ENCODE peak calls at places on chromosomes 12 and 14, in six cellular contexts. One of them, this sample, is unnamed.

GRCh38 chr12:12506541-12506940 is 56.1 kb downstream of the DUSP16 start:
- DNase-seq in GM10248: no peak
- DNase-seq in RWPE1: no peak
- DNase-seq in AG04450: peak
- DNase-seq in AG09319: peak
- DNase-seq in A549: no peak
- DNase-seq in this sample: no peak

GRCh38 chr14:65915125-65915524 is 502.6 kb downstream of the FUT8 start:
- DNase-seq in GM10248: no peak
- DNase-seq in RWPE1: no peak
- DNase-seq in AG04450: no peak
- DNase-seq in AG09319: no peak
- DNase-seq in A549: no peak
- DNase-seq in this sample: no peak

GRCh38 chr12:103645202-103645601 is 58.1 kb downstream of the STAB2 start:
- DNase-seq in GM10248: no peak
- DNase-seq in RWPE1: no peak
- DNase-seq in AG04450: no peak
- DNase-seq in AG09319: no peak
- DNase-seq in A549: no peak
- DNase-seq in this sample: no peak

GRCh38 chr12:124486346-124486963 is 81.0 kb downstream of the NCOR2 start:
- DNase-seq in GM10248: no peak
- DNase-seq in RWPE1: no peak
- DNase-seq in AG04450: no peak
- DNase-seq in AG09319: no peak
- DNase-seq in A549: no peak
- DNase-seq in this sample: no peak

GRCh38 chr12:57624441-57625220 is 8.4 kb downstream of the B4GALNT1 start:
- DNase-seq in GM10248: no peak
- DNase-seq in RWPE1: no peak
- DNase-seq in AG04450: no peak
- DNase-seq in AG09319: no peak
- DNase-seq in A549: no peak
- DNase-seq in this sample: no peak

GRCh38 chr12:60279224-60279623 is 683.4 kb downstream of the SLC16A7 start:
- DNase-seq in GM10248: no peak
- DNase-seq in RWPE1: no peak
- DNase-seq in AG04450: peak
- DNase-seq in AG09319: no peak
- DNase-seq in A549: no peak
- DNase-seq in this sample: no peak

GRCh38 chr14:96418075-96418474 is 26.1 kb downstream of the AK7 start:
- DNase-seq in GM10248: no peak
- DNase-seq in RWPE1: no peak
- DNase-seq in AG04450: no peak
- DNase-seq in AG09319: no peak
- DNase-seq in A549: no peak
- DNase-seq in this sample: no peak

GRCh38 chr14:95098984-95099599 is 58.2 kb downstream of the DICER1 start:
- DNase-seq in GM10248: no peak
- DNase-seq in RWPE1: peak
- DNase-seq in AG04450: peak
- DNase-seq in AG09319: peak
- DNase-seq in A549: peak
- DNase-seq in this sample: no peak

GRCh38 chr12:23376238-23376637 is 573.2 kb downstream of the SOX5 start:
- DNase-seq in GM10248: no peak
- DNase-seq in RWPE1: no peak
- DNase-seq in AG04450: no peak
- DNase-seq in AG09319: no peak
- DNase-seq in A549: no peak
- DNase-seq in this sample: no peak

GRCh38 chr12:65835256-65835655 is 11.0 kb downstream of the HMGA2 start:
- DNase-seq in GM10248: no peak
- DNase-seq in RWPE1: no peak
- DNase-seq in AG04450: no peak
- DNase-seq in AG09319: no peak
- DNase-seq in A549: no peak
- DNase-seq in this sample: no peak

GRCh38 chr12:1453801-1454200 is 140.6 kb downstream of the FBXL14 start:
- DNase-seq in GM10248: no peak
- DNase-seq in RWPE1: no peak
- DNase-seq in AG04450: no peak
- DNase-seq in AG09319: no peak
- DNase-seq in A549: no peak
- DNase-seq in this sample: no peak

GRCh38 chr12:128920468-128920867 is 67.2 kb downstream of the GLT1D1 start:
- DNase-seq in GM10248: no peak
- DNase-seq in RWPE1: peak
- DNase-seq in AG04450: no peak
- DNase-seq in AG09319: no peak
- DNase-seq in A549: no peak
- DNase-seq in this sample: no peak

GRCh38 chr14:64826845-64827244 is 52.9 kb downstream of the SPTB start:
- DNase-seq in GM10248: no peak
- DNase-seq in RWPE1: no peak
- DNase-seq in AG04450: no peak
- DNase-seq in AG09319: no peak
- DNase-seq in A549: no peak
- DNase-seq in this sample: no peak

GRCh38 chr12:107472308-107472707 is 213.3 kb upstream of the PWP1 start:
- DNase-seq in GM10248: no peak
- DNase-seq in RWPE1: no peak
- DNase-seq in AG04450: no peak
- DNase-seq in AG09319: no peak
- DNase-seq in A549: no peak
- DNase-seq in this sample: no peak

GRCh38 chr14:63357841-63358240 is 39.1 kb upstream of the GPHB5 start:
- DNase-seq in GM10248: no peak
- DNase-seq in RWPE1: no peak
- DNase-seq in AG04450: no peak
- DNase-seq in AG09319: no peak
- DNase-seq in A549: no peak
- DNase-seq in this sample: no peak

GRCh38 chr12:20492251-20492728 is 124.0 kb downstream of the PDE3A start:
- DNase-seq in GM10248: no peak
- DNase-seq in RWPE1: peak
- DNase-seq in AG04450: no peak
- DNase-seq in AG09319: no peak
- DNase-seq in A549: peak
- DNase-seq in this sample: no peak

GRCh38 chr12:2288471-2288870 is 235.7 kb downstream of the CACNA1C start:
- DNase-seq in GM10248: no peak
- DNase-seq in RWPE1: no peak
- DNase-seq in AG04450: no peak
- DNase-seq in AG09319: no peak
- DNase-seq in A549: no peak
- DNase-seq in this sample: no peak

GRCh38 chr14:88866305-88866704 is 41.9 kb downstream of the TTC8 start:
- DNase-seq in GM10248: no peak
- DNase-seq in RWPE1: no peak
- DNase-seq in AG04450: peak
- DNase-seq in AG09319: peak
- DNase-seq in A549: no peak
- DNase-seq in this sample: no peak

GRCh38 chr12:68780731-68781130 is 27.2 kb upstream of the MDM2 start:
- DNase-seq in GM10248: no peak
- DNase-seq in RWPE1: no peak
- DNase-seq in AG04450: no peak
- DNase-seq in AG09319: no peak
- DNase-seq in A549: no peak
- DNase-seq in this sample: no peak

GRCh38 chr14:68628605-68629310 is 164.1 kb downstream of the ZFP36L1 start:
- DNase-seq in GM10248: no peak
- DNase-seq in RWPE1: no peak
- DNase-seq in AG04450: no peak
- DNase-seq in AG09319: no peak
- DNase-seq in A549: no peak
- DNase-seq in this sample: peak

GRCh38 chr12:27305673-27306504 is 26.7 kb upstream of the BMAL2 start:
- DNase-seq in GM10248: no peak
- DNase-seq in RWPE1: peak
- DNase-seq in AG04450: no peak
- DNase-seq in AG09319: peak
- DNase-seq in A549: peak
- DNase-seq in this sample: no peak

GRCh38 chr12:69497308-69498026 is 27.3 kb downstream of the FRS2 start:
- DNase-seq in GM10248: peak
- DNase-seq in RWPE1: no peak
- DNase-seq in AG04450: no peak
- DNase-seq in AG09319: no peak
- DNase-seq in A549: no peak
- DNase-seq in this sample: no peak

GRCh38 chr14:89849931-89850330 is 104.6 kb downstream of the EFCAB11 start:
- DNase-seq in GM10248: no peak
- DNase-seq in RWPE1: no peak
- DNase-seq in AG04450: no peak
- DNase-seq in AG09319: no peak
- DNase-seq in A549: no peak
- DNase-seq in this sample: no peak

DNA sequence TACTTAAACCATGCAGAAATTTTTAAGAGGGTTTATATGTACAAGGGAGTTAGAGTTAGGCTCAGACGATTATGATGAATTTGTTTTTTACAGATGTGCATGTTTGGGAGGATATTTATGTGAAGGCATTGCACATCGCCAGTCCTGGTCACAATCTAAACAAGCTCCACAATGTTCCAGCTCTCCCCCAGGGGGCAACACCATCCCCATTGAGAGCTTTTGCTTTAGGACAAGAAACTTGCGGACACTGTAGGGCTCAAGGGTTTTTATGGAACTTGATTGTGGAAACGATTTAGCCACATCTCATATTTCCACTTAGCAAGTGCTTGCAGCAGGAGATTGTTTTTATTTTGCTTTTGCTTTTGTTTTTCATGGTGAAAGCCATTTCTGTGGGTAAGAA is 276.8 kb upstream of the SRRM4 start:
- DNase-seq in GM10248: no peak
- DNase-seq in RWPE1: no peak
- DNase-seq in AG04450: no peak
- DNase-seq in AG09319: no peak
- DNase-seq in A549: peak
- DNase-seq in this sample: no peak
- TF ChIP-seq CTCF in GM10248: no peak
- TF ChIP-seq CTCF in RWPE1: no peak
- TF ChIP-seq CTCF in AG04450: no peak
- TF ChIP-seq CTCF in AG09319: no peak
- TF ChIP-seq CTCF in A549: no peak
- TF ChIP-seq CTCF in this sample: no peak

GRCh38 chr12:18591473-18591872 is 146.3 kb downstream of the PLCZ1 start:
- DNase-seq in GM10248: no peak
- DNase-seq in RWPE1: no peak
- DNase-seq in AG04450: no peak
- DNase-seq in AG09319: no peak
- DNase-seq in A549: no peak
- DNase-seq in this sample: no peak

GRCh38 chr12:18583655-18584054 is 154.2 kb downstream of the PLCZ1 start:
- DNase-seq in GM10248: no peak
- DNase-seq in RWPE1: no peak
- DNase-seq in AG04450: no peak
- DNase-seq in AG09319: no peak
- DNase-seq in A549: no peak
- DNase-seq in this sample: no peak

DNA sequence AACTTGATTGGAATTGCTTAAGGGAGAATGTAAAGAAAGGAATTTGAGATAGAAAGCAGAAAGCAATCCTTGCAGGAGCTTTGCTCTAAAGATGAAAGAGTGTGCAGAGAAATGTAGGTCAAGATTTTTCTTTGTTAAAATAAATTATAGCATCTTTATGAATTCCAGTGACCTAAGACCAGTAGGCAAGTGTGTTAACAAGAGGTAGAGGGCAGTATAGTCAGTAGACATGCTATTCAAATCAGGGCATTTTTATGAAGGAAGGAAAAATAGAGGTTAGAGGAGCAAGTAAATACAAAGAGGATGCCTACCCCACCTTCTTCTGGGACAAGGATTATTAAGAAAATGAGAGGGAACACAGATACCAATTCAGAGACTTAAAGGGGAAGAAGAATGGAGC is 148.5 kb downstream of the PLCZ1 start:
- DNase-seq in GM10248: no peak
- DNase-seq in RWPE1: no peak
- DNase-seq in AG04450: no peak
- DNase-seq in AG09319: no peak
- DNase-seq in A549: no peak
- DNase-seq in this sample: no peak
- TF ChIP-seq CTCF in GM10248: no peak
- TF ChIP-seq CTCF in RWPE1: no peak
- TF ChIP-seq CTCF in AG04450: peak
- TF ChIP-seq CTCF in AG09319: no peak
- TF ChIP-seq CTCF in A549: no peak
- TF ChIP-seq CTCF in this sample: peak

GRCh38 chr12:79375050-79375449 is 315.7 kb downstream of the PAWR start:
- DNase-seq in GM10248: no peak
- DNase-seq in RWPE1: no peak
- DNase-seq in AG04450: no peak
- DNase-seq in AG09319: no peak
- DNase-seq in A549: no peak
- DNase-seq in this sample: no peak

GRCh38 chr12:79378496-79378895 is 312.3 kb downstream of the PAWR start:
- DNase-seq in GM10248: no peak
- DNase-seq in RWPE1: no peak
- DNase-seq in AG04450: no peak
- DNase-seq in AG09319: no peak
- DNase-seq in A549: no peak
- DNase-seq in this sample: no peak

GRCh38 chr12:79371226-79371625 is 319.5 kb downstream of the PAWR start:
- DNase-seq in GM10248: no peak
- DNase-seq in RWPE1: no peak
- DNase-seq in AG04450: no peak
- DNase-seq in AG09319: no peak
- DNase-seq in A549: no peak
- DNase-seq in this sample: no peak

GRCh38 chr12:79373896-79374499 is 316.8 kb downstream of the PAWR start:
- DNase-seq in GM10248: peak
- DNase-seq in RWPE1: peak
- DNase-seq in AG04450: no peak
- DNase-seq in AG09319: no peak
- DNase-seq in A549: peak
- DNase-seq in this sample: no peak

GRCh38 chr12:79374543-79374942 is 316.2 kb downstream of the PAWR start:
- DNase-seq in GM10248: no peak
- DNase-seq in RWPE1: peak
- DNase-seq in AG04450: no peak
- DNase-seq in AG09319: no peak
- DNase-seq in A549: peak
- DNase-seq in this sample: no peak
- TF ChIP-seq CTCF in GM10248: no peak
- TF ChIP-seq CTCF in RWPE1: no peak
- TF ChIP-seq CTCF in AG04450: peak
- TF ChIP-seq CTCF in AG09319: no peak
- TF ChIP-seq CTCF in A549: no peak
- TF ChIP-seq CTCF in this sample: no peak

DNA sequence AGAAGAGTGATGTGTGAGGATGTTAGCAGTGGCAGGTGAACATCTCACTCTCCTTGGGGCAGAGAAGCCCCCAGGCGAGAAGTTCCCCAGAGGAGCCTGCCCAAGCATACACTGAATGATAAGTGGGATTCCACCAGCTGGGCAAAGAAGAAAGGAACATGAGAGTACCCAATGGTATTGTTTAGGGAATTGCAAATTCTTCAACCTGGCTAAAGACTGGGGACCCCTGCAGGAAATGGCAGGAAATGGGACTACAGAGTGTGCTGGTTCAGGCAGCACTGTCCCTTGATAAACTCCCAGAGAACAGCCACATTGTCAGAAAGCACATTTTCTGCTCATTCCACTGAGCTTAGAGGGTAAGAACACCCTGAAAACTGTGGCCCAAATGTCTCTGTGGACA is 121.3 kb downstream of the RPS29 start:
- DNase-seq in GM10248: no peak
- DNase-seq in RWPE1: no peak
- DNase-seq in AG04450: no peak
- DNase-seq in AG09319: no peak
- DNase-seq in A549: peak
- DNase-seq in this sample: no peak
- TF ChIP-seq CTCF in GM10248: no peak
- TF ChIP-seq CTCF in RWPE1: no peak
- TF ChIP-seq CTCF in AG04450: peak
- TF ChIP-seq CTCF in AG09319: no peak
- TF ChIP-seq CTCF in A549: no peak
- TF ChIP-seq CTCF in this sample: peak